ENCODE peak calls at places on chromosomes 13 and 19, in four cellular contexts. One of them, this sample, is unnamed. For H3K4me1, the result is how much of the 10 kb centered on the place peaks cover.

GRCh38 chr19:51368366-51369282 is at the start of gene CLDND2:
- DNase-seq in heart right ventricle: no peak
- DNase-seq in IMR-90: no peak
- DNase-seq in left lung: no peak
- DNase-seq in this sample: peak

GRCh38 chr13:33285420-33286124 is at the start of gene STARD13:
- DNase-seq in heart right ventricle: peak
- DNase-seq in IMR-90: peak
- DNase-seq in left lung: peak
- DNase-seq in this sample: peak

GRCh38 chr13:48775804-48776203 is 122.1 kb downstream of the CYSLTR2 start:
- DNase-seq in left lung: no peak
- DNase-seq in IMR-90: peak
- DNase-seq in heart right ventricle: no peak
- DNase-seq in this sample: no peak

GRCh38 chr13:77533875-77534788 is 1.4 kb upstream of the SCEL start:
- DNase-seq in IMR-90: no peak
- DNase-seq in left lung: no peak
- DNase-seq in heart right ventricle: no peak
- DNase-seq in this sample: no peak

GRCh38 chr13:45316996-45317395 is 24.0 kb downstream of the TPT1 start:
- DNase-seq in left lung: no peak
- DNase-seq in heart right ventricle: no peak
- DNase-seq in IMR-90: no peak
- DNase-seq in this sample: peak

GRCh38 chr13:42478531-42479156 is 95.3 kb upstream of the TNFSF11 start:
- DNase-seq in left lung: no peak
- DNase-seq in IMR-90: peak
- DNase-seq in heart right ventricle: no peak
- DNase-seq in this sample: peak

GRCh38 chr13:26718146-26718545 is 42.4 kb downstream of the GPR12 start:
- DNase-seq in heart right ventricle: no peak
- DNase-seq in left lung: no peak
- DNase-seq in IMR-90: no peak
- DNase-seq in this sample: no peak

GRCh38 chr19:7176792-7177191 is 107.3 kb downstream of the ZNF557 start:
- DNase-seq in left lung: no peak
- DNase-seq in IMR-90: no peak
- DNase-seq in heart right ventricle: no peak
- DNase-seq in this sample: no peak

GRCh38 chr19:46599716-46600392 is 1.3 kb upstream of the CALM3 start:
- DNase-seq in heart right ventricle: no peak
- DNase-seq in IMR-90: no peak
- DNase-seq in left lung: no peak
- DNase-seq in this sample: peak

GRCh38 chr13:102708211-102708610 is 13.4 kb upstream of the METTL21C start:
- DNase-seq in heart right ventricle: no peak
- DNase-seq in IMR-90: no peak
- DNase-seq in left lung: no peak
- DNase-seq in this sample: no peak

GRCh38 chr19:49216076-49216475 is 58.5 kb downstream of the TRPM4 start:
- DNase-seq in IMR-90: peak
- DNase-seq in left lung: no peak
- DNase-seq in heart right ventricle: no peak
- DNase-seq in this sample: no peak

GRCh38 chr13:87527036-87527435 is 144.1 kb upstream of the SLITRK5 start:
- DNase-seq in IMR-90: no peak
- DNase-seq in heart right ventricle: no peak
- DNase-seq in left lung: no peak
- DNase-seq in this sample: no peak

GRCh38 chr13:113022391-113023216 is 53.6 kb downstream of the MCF2L start:
- DNase-seq in IMR-90: no peak
- DNase-seq in heart right ventricle: no peak
- DNase-seq in left lung: peak
- DNase-seq in this sample: peak

GRCh38 chr13:74388626-74389025 is 254.4 kb upstream of the KLF12 start:
- DNase-seq in heart right ventricle: no peak
- DNase-seq in IMR-90: no peak
- DNase-seq in left lung: no peak
- DNase-seq in this sample: peak

GRCh38 chr19:2974342-2974932 is 2.9 kb upstream of the TLE6 start:
- DNase-seq in heart right ventricle: peak
- DNase-seq in left lung: peak
- DNase-seq in IMR-90: no peak
- DNase-seq in this sample: no peak

GRCh38 chr19:1468274-1469199 is 10.5 kb downstream of the C19orf25 start:
- DNase-seq in IMR-90: peak
- DNase-seq in heart right ventricle: no peak
- DNase-seq in left lung: peak
- DNase-seq in this sample: peak

GRCh38 chr19:55539082-55539715 is 2.3 kb upstream of the SBK2 start:
- DNase-seq in heart right ventricle: no peak
- DNase-seq in left lung: no peak
- DNase-seq in IMR-90: no peak
- DNase-seq in this sample: no peak

GRCh38 chr13:66212511-66212910 is 1017.6 kb downstream of the PCDH9 start:
- DNase-seq in left lung: no peak
- DNase-seq in heart right ventricle: no peak
- DNase-seq in IMR-90: no peak
- DNase-seq in this sample: no peak

GRCh38 chr13:27830010-27830409 is 37.7 kb downstream of the GSX1 start:
- DNase-seq in IMR-90: no peak
- DNase-seq in left lung: peak
- DNase-seq in heart right ventricle: peak
- DNase-seq in this sample: peak

GRCh38 chr13:110290811-110291210 is 16.1 kb downstream of the COL4A1 start:
- DNase-seq in IMR-90: no peak
- DNase-seq in heart right ventricle: no peak
- DNase-seq in left lung: no peak
- DNase-seq in this sample: no peak

GRCh38 chr13:78603240-78603947 is at the start of gene POU4F1:
- DNase-seq in heart right ventricle: no peak
- DNase-seq in left lung: peak
- DNase-seq in IMR-90: peak
- DNase-seq in this sample: peak

GRCh38 chr13:42985312-42986175 is 6.5 kb downstream of the EPSTI1 start:
- DNase-seq in IMR-90: no peak
- DNase-seq in heart right ventricle: no peak
- DNase-seq in left lung: no peak
- DNase-seq in this sample: no peak

GRCh38 chr13:106047859-106048258 is 487.6 kb downstream of the EFNB2 start:
- DNase-seq in IMR-90: peak
- DNase-seq in left lung: no peak
- DNase-seq in heart right ventricle: no peak
- DNase-seq in this sample: no peak

GRCh38 chr19:5447700-5448311 is 7.4 kb upstream of the ZNRF4 start:
- DNase-seq in left lung: no peak
- DNase-seq in heart right ventricle: no peak
- DNase-seq in IMR-90: no peak
- DNase-seq in this sample: no peak

GRCh38 chr19:2270157-2270571 is 11.8 kb downstream of the PEAK3 start:
- DNase-seq in heart right ventricle: peak
- DNase-seq in IMR-90: no peak
- DNase-seq in left lung: peak
- DNase-seq in this sample: no peak

GRCh38 chr13:43484432-43485225 is 302.1 kb downstream of the ENOX1 start:
- DNase-seq in left lung: no peak
- DNase-seq in heart right ventricle: no peak
- DNase-seq in IMR-90: no peak
- DNase-seq in this sample: no peak

GRCh38 chr13:93227280-93227905 is 786 bp downstream of the GPC6 start:
- DNase-seq in left lung: peak
- DNase-seq in heart right ventricle: no peak
- DNase-seq in IMR-90: peak
- DNase-seq in this sample: peak

GRCh38 chr13:107678075-107678689 is 537.2 kb downstream of the LIG4 start:
- DNase-seq in IMR-90: peak
- DNase-seq in left lung: peak
- DNase-seq in heart right ventricle: no peak
- DNase-seq in this sample: no peak

GRCh38 chr13:91406619-91407018 is 8.2 kb downstream of the GPC5 start:
- DNase-seq in IMR-90: peak
- DNase-seq in heart right ventricle: no peak
- DNase-seq in left lung: no peak
- DNase-seq in this sample: peak

GRCh38 chr19:335072-335471 is 9.5 kb downstream of the MIER2 start:
- DNase-seq in left lung: no peak
- DNase-seq in IMR-90: no peak
- DNase-seq in heart right ventricle: no peak
- DNase-seq in this sample: no peak

GRCh38 chr19:16111909-16112752 is 442 bp downstream of the RAB8A start:
- DNase-seq in IMR-90: no peak
- DNase-seq in left lung: no peak
- DNase-seq in heart right ventricle: no peak
- DNase-seq in this sample: no peak
- H3K4me1 ChIP-seq in IMR-90: under half
- H3K4me1 ChIP-seq in left lung: half or more
- H3K4me1 ChIP-seq in heart right ventricle: under half
- H3K4me1 ChIP-seq in this sample: under half

GRCh38 chr13:96796234-96796633 is 198.0 kb downstream of the OXGR1 start:
- DNase-seq in heart right ventricle: no peak
- DNase-seq in IMR-90: no peak
- DNase-seq in left lung: no peak
- DNase-seq in this sample: no peak
- TF ChIP-seq CTCF in heart right ventricle: no peak
- TF ChIP-seq CTCF in IMR-90: no peak
- TF ChIP-seq CTCF in left lung: no peak
- TF ChIP-seq CTCF in this sample: peak

DNA sequence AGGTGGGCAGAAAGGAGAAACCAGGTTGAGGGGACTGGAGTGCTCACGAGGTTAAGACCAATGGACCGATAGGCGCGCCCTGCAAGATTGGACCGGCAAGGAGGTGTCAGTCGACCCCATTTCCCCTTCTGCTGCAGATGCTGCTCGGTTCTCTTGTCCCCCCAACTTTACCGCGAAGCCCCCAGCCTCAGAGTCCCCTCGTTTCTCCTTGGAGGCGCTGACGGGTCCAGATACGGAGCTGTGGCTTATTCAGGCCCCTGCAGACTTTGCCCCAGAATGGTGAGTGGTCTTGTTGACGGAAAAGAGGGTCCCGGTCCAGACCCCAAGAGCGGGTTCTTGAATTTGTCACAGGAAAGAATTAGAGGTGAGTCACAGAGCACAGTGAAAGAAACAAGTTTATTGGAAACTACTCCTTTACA is 522 bp downstream of the POLR1G start:
- DNase-seq in heart right ventricle: no peak
- DNase-seq in IMR-90: no peak
- DNase-seq in left lung: no peak
- DNase-seq in this sample: no peak
- H3K27ac ChIP-seq in heart right ventricle: no peak
- H3K27ac ChIP-seq in IMR-90: peak
- H3K27ac ChIP-seq in left lung: no peak
- H3K27ac ChIP-seq in this sample: no peak

GRCh38 chr19:11191273-11191755 is 6.0 kb downstream of the KANK2 start:
- DNase-seq in heart right ventricle: peak
- DNase-seq in IMR-90: peak
- DNase-seq in left lung: no peak
- DNase-seq in this sample: peak
- H3K4me1 ChIP-seq in heart right ventricle: half or more
- H3K4me1 ChIP-seq in IMR-90: under half
- H3K4me1 ChIP-seq in left lung: half or more
- H3K4me1 ChIP-seq in this sample: under half

GRCh38 chr13:114029866-114030625 is 56.2 kb upstream of the C13orf46 start:
- DNase-seq in left lung: peak
- DNase-seq in IMR-90: no peak
- DNase-seq in heart right ventricle: no peak
- DNase-seq in this sample: no peak
- TF ChIP-seq CTCF in left lung: no peak
- TF ChIP-seq CTCF in IMR-90: no peak
- TF ChIP-seq CTCF in heart right ventricle: no peak
- TF ChIP-seq CTCF in this sample: peak

GRCh38 chr13:95197548-95197947 is 103.7 kb downstream of the ABCC4 start:
- DNase-seq in left lung: no peak
- DNase-seq in heart right ventricle: no peak
- DNase-seq in IMR-90: no peak
- DNase-seq in this sample: no peak
- H3K27ac ChIP-seq in left lung: no peak
- H3K27ac ChIP-seq in heart right ventricle: no peak
- H3K27ac ChIP-seq in IMR-90: peak
- H3K27ac ChIP-seq in this sample: no peak

DNA sequence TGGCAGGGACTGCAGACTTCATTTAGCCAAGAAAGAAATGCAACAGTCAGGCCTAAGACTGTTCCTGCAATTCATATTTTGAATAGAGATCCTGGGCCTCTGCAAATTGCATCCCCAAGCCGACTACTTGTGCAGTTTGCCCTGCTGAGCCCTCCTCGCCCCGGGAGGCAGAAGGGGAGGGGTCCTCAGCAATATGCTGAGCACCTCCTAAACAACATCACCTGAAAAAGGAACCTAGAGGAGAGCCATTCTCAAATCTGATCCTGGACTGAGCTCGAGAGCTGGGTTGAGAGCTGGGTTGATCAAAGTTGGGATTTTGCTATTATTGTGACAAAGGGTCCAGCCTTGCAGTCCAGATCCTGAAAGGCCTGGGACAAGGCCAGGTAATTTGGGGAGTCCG is 129.8 kb downstream of the STK24 start:
- DNase-seq in IMR-90: no peak
- DNase-seq in heart right ventricle: no peak
- DNase-seq in left lung: no peak
- DNase-seq in this sample: no peak
- H3K4me1 ChIP-seq in IMR-90: under half
- H3K4me1 ChIP-seq in heart right ventricle: under half
- H3K4me1 ChIP-seq in left lung: under half
- H3K4me1 ChIP-seq in this sample: under half

GRCh38 chr13:31409678-31410356 is 210.0 kb downstream of the B3GLCT start:
- DNase-seq in left lung: no peak
- DNase-seq in heart right ventricle: no peak
- DNase-seq in IMR-90: no peak
- DNase-seq in this sample: no peak
- TF ChIP-seq CTCF in left lung: no peak
- TF ChIP-seq CTCF in heart right ventricle: no peak
- TF ChIP-seq CTCF in IMR-90: peak
- TF ChIP-seq CTCF in this sample: peak

GRCh38 chr13:24630121-24630520 is 50.1 kb upstream of the ATP12A start:
- DNase-seq in IMR-90: no peak
- DNase-seq in heart right ventricle: no peak
- DNase-seq in left lung: no peak
- DNase-seq in this sample: peak
- H3K27ac ChIP-seq in IMR-90: no peak
- H3K27ac ChIP-seq in heart right ventricle: no peak
- H3K27ac ChIP-seq in left lung: peak
- H3K27ac ChIP-seq in this sample: no peak

This sample was measured in endodermal cell.